ENCODE peak calls at places on chromosomes 12 and 14, in nine cellular contexts. One of them, this sample, is unnamed.

GRCh38 chr14:88834883-88835431 is 10.5 kb downstream of the TTC8 start:
- DNase-seq in GM23338: no peak
- DNase-seq in HL-60: no peak
- DNase-seq in SK-N-SH: no peak
- DNase-seq in A549: no peak
- DNase-seq in HCT116: no peak
- DNase-seq in GM12878: no peak
- DNase-seq in HepG2: no peak
- DNase-seq in K562: no peak
- DNase-seq in this sample: no peak

GRCh38 chr14:42671636-42672035 is 1065.0 kb downstream of the LRFN5 start:
- DNase-seq in GM23338: no peak
- DNase-seq in HL-60: no peak
- DNase-seq in SK-N-SH: no peak
- DNase-seq in A549: no peak
- DNase-seq in HCT116: no peak
- DNase-seq in GM12878: no peak
- DNase-seq in HepG2: no peak
- DNase-seq in K562: no peak
- DNase-seq in this sample: no peak

GRCh38 chr14:55814064-55814463 is 234.1 kb downstream of the KTN1 start:
- DNase-seq in GM23338: no peak
- DNase-seq in HL-60: no peak
- DNase-seq in SK-N-SH: no peak
- DNase-seq in A549: no peak
- DNase-seq in HCT116: no peak
- DNase-seq in GM12878: no peak
- DNase-seq in HepG2: no peak
- DNase-seq in K562: peak
- DNase-seq in this sample: no peak

GRCh38 chr12:21852251-21852650 is 77.7 kb upstream of the KCNJ8 start:
- DNase-seq in GM23338: no peak
- DNase-seq in HL-60: no peak
- DNase-seq in SK-N-SH: no peak
- DNase-seq in A549: no peak
- DNase-seq in HCT116: no peak
- DNase-seq in GM12878: no peak
- DNase-seq in HepG2: no peak
- DNase-seq in K562: no peak
- DNase-seq in this sample: no peak

GRCh38 chr14:52039124-52039815 is 29.6 kb downstream of the NID2 start:
- DNase-seq in GM23338: no peak
- DNase-seq in HL-60: no peak
- DNase-seq in SK-N-SH: no peak
- DNase-seq in A549: no peak
- DNase-seq in HCT116: no peak
- DNase-seq in GM12878: no peak
- DNase-seq in HepG2: no peak
- DNase-seq in K562: no peak
- DNase-seq in this sample: no peak

GRCh38 chr12:99381992-99382391 is 265.6 kb upstream of the GARIN6 start:
- DNase-seq in GM23338: no peak
- DNase-seq in HL-60: no peak
- DNase-seq in SK-N-SH: no peak
- DNase-seq in A549: no peak
- DNase-seq in HCT116: no peak
- DNase-seq in GM12878: peak
- DNase-seq in HepG2: no peak
- DNase-seq in K562: no peak
- DNase-seq in this sample: no peak

GRCh38 chr12:19750116-19750644 is 310.9 kb downstream of the AEBP2 start:
- DNase-seq in GM23338: no peak
- DNase-seq in HL-60: no peak
- DNase-seq in SK-N-SH: no peak
- DNase-seq in A549: no peak
- DNase-seq in HCT116: no peak
- DNase-seq in GM12878: no peak
- DNase-seq in HepG2: no peak
- DNase-seq in K562: no peak
- DNase-seq in this sample: no peak

GRCh38 chr12:96360550-96360949 is 39.7 kb downstream of the CDK17 start:
- DNase-seq in GM23338: no peak
- DNase-seq in HL-60: no peak
- DNase-seq in SK-N-SH: no peak
- DNase-seq in A549: no peak
- DNase-seq in HCT116: no peak
- DNase-seq in GM12878: no peak
- DNase-seq in HepG2: no peak
- DNase-seq in K562: no peak
- DNase-seq in this sample: no peak

GRCh38 chr12:9334026-9334692 is 126.0 kb upstream of the PZP start:
- DNase-seq in GM23338: no peak
- DNase-seq in HL-60: peak
- DNase-seq in SK-N-SH: no peak
- DNase-seq in A549: no peak
- DNase-seq in HCT116: no peak
- DNase-seq in GM12878: no peak
- DNase-seq in HepG2: peak
- DNase-seq in K562: no peak
- DNase-seq in this sample: no peak

GRCh38 chr12:53699673-53700015 is 23.8 kb upstream of the ATP5MC2 start:
- DNase-seq in GM23338: no peak
- DNase-seq in HL-60: no peak
- DNase-seq in SK-N-SH: no peak
- DNase-seq in A549: no peak
- DNase-seq in HCT116: no peak
- DNase-seq in GM12878: no peak
- DNase-seq in HepG2: no peak
- DNase-seq in K562: no peak
- DNase-seq in this sample: no peak

GRCh38 chr12:53700567-53700966 is 24.7 kb upstream of the ATP5MC2 start:
- DNase-seq in GM23338: no peak
- DNase-seq in HL-60: no peak
- DNase-seq in SK-N-SH: no peak
- DNase-seq in A549: no peak
- DNase-seq in HCT116: no peak
- DNase-seq in GM12878: no peak
- DNase-seq in HepG2: no peak
- DNase-seq in K562: no peak
- DNase-seq in this sample: no peak

GRCh38 chr12:53701518-53702264 is 25.6 kb downstream of the CALCOCO1 start:
- DNase-seq in GM23338: peak
- DNase-seq in HL-60: peak
- DNase-seq in SK-N-SH: peak
- DNase-seq in A549: peak
- DNase-seq in HCT116: peak
- DNase-seq in GM12878: peak
- DNase-seq in HepG2: peak
- DNase-seq in K562: peak
- DNase-seq in this sample: peak

GRCh38 chr12:53706080-53706479 is 21.2 kb downstream of the CALCOCO1 start:
- DNase-seq in GM23338: no peak
- DNase-seq in HL-60: no peak
- DNase-seq in SK-N-SH: no peak
- DNase-seq in A549: no peak
- DNase-seq in HCT116: no peak
- DNase-seq in GM12878: no peak
- DNase-seq in HepG2: no peak
- DNase-seq in K562: no peak
- DNase-seq in this sample: no peak

GRCh38 chr12:53703746-53704145 is 23.5 kb downstream of the CALCOCO1 start:
- DNase-seq in GM23338: no peak
- DNase-seq in HL-60: no peak
- DNase-seq in SK-N-SH: no peak
- DNase-seq in A549: no peak
- DNase-seq in HCT116: no peak
- DNase-seq in GM12878: no peak
- DNase-seq in HepG2: no peak
- DNase-seq in K562: no peak
- DNase-seq in this sample: no peak
- TF ChIP-seq REST in GM23338: no peak
- TF ChIP-seq REST in HL-60: no peak
- TF ChIP-seq REST in SK-N-SH: no peak
- TF ChIP-seq REST in A549: no peak
- TF ChIP-seq REST in HCT116: no peak
- TF ChIP-seq REST in GM12878: no peak
- TF ChIP-seq REST in HepG2: no peak
- TF ChIP-seq REST in K562: no peak
- TF ChIP-seq REST in this sample: no peak

GRCh38 chr14:40987481-40987880 is 619.2 kb upstream of the LRFN5 start:
- DNase-seq in GM23338: no peak
- DNase-seq in HL-60: no peak
- DNase-seq in SK-N-SH: no peak
- DNase-seq in A549: no peak
- DNase-seq in HCT116: no peak
- DNase-seq in GM12878: no peak
- DNase-seq in HepG2: no peak
- DNase-seq in K562: no peak
- DNase-seq in this sample: no peak
- TF ChIP-seq REST in GM23338: no peak
- TF ChIP-seq REST in HL-60: no peak
- TF ChIP-seq REST in SK-N-SH: no peak
- TF ChIP-seq REST in A549: no peak
- TF ChIP-seq REST in HCT116: no peak
- TF ChIP-seq REST in GM12878: no peak
- TF ChIP-seq REST in HepG2: no peak
- TF ChIP-seq REST in K562: no peak
- TF ChIP-seq REST in this sample: no peak

GRCh38 chr12:3101309-3102022 is 24.3 kb downstream of the TSPAN9 start:
- DNase-seq in GM23338: no peak
- DNase-seq in HL-60: no peak
- DNase-seq in SK-N-SH: no peak
- DNase-seq in A549: no peak
- DNase-seq in HCT116: no peak
- DNase-seq in GM12878: no peak
- DNase-seq in HepG2: no peak
- DNase-seq in K562: no peak
- DNase-seq in this sample: no peak

GRCh38 chr12:3097836-3098235 is 20.7 kb downstream of the TSPAN9 start:
- DNase-seq in GM23338: no peak
- DNase-seq in HL-60: no peak
- DNase-seq in SK-N-SH: peak
- DNase-seq in A549: no peak
- DNase-seq in HCT116: no peak
- DNase-seq in GM12878: no peak
- DNase-seq in HepG2: peak
- DNase-seq in K562: no peak
- DNase-seq in this sample: no peak

GRCh38 chr12:3099146-3099545 is 22.0 kb downstream of the TSPAN9 start:
- DNase-seq in GM23338: no peak
- DNase-seq in HL-60: no peak
- DNase-seq in SK-N-SH: no peak
- DNase-seq in A549: no peak
- DNase-seq in HCT116: no peak
- DNase-seq in GM12878: no peak
- DNase-seq in HepG2: no peak
- DNase-seq in K562: no peak
- DNase-seq in this sample: no peak

GRCh38 chr12:3098436-3098835 is 21.3 kb downstream of the TSPAN9 start:
- DNase-seq in GM23338: no peak
- DNase-seq in HL-60: no peak
- DNase-seq in SK-N-SH: no peak
- DNase-seq in A549: no peak
- DNase-seq in HCT116: no peak
- DNase-seq in GM12878: no peak
- DNase-seq in HepG2: no peak
- DNase-seq in K562: no peak
- DNase-seq in this sample: no peak

DNA sequence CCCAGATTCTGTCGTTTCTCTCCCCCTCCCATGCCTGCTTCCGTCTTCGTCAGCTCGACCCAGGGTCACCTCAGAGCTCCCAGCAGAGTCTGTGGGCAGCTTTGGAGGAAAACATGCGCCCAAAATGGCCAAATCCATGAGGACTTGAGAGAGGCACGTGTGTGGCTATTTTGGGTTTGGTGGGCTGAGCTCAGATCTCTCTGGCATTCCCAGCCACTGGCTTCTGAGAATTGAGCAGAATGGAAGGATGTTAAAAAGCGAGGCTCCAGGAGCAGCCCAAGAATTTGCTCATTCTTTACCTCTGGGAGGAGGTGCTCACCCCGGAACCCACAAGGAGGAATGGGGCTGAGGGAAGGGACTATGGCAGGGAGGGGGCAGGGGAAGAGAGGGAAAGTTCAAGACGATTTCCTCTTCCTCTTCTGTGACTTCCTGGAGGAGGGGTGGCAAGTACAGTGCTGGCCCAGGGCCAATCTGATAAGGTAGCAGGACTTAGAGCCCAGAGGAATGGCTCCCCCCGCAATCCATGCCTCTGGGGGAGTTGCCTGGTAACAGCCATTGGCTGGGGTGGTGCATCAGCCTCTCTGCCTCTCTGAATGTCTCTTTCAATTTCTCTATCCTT is 20.1 kb downstream of the TSPAN9 start:
- DNase-seq in GM23338: no peak
- DNase-seq in HL-60: no peak
- DNase-seq in SK-N-SH: peak
- DNase-seq in A549: no peak
- DNase-seq in HCT116: no peak
- DNase-seq in GM12878: no peak
- DNase-seq in HepG2: peak
- DNase-seq in K562: peak
- DNase-seq in this sample: no peak
- TF ChIP-seq REST in GM23338: no peak
- TF ChIP-seq REST in HL-60: no peak
- TF ChIP-seq REST in SK-N-SH: no peak
- TF ChIP-seq REST in A549: no peak
- TF ChIP-seq REST in HCT116: no peak
- TF ChIP-seq REST in GM12878: no peak
- TF ChIP-seq REST in HepG2: no peak
- TF ChIP-seq REST in K562: no peak
- TF ChIP-seq REST in this sample: no peak

GRCh38 chr12:77005699-77006098 is 59.7 kb downstream of the E2F7 start:
- DNase-seq in GM23338: no peak
- DNase-seq in HL-60: no peak
- DNase-seq in SK-N-SH: no peak
- DNase-seq in A549: no peak
- DNase-seq in HCT116: no peak
- DNase-seq in GM12878: no peak
- DNase-seq in HepG2: no peak
- DNase-seq in K562: no peak
- DNase-seq in this sample: no peak

GRCh38 chr12:77016621-77017020 is 48.7 kb downstream of the E2F7 start:
- DNase-seq in GM23338: no peak
- DNase-seq in HL-60: no peak
- DNase-seq in SK-N-SH: no peak
- DNase-seq in A549: no peak
- DNase-seq in HCT116: no peak
- DNase-seq in GM12878: no peak
- DNase-seq in HepG2: no peak
- DNase-seq in K562: no peak
- DNase-seq in this sample: no peak

GRCh38 chr12:77013091-77013490 is 52.3 kb downstream of the E2F7 start:
- DNase-seq in GM23338: no peak
- DNase-seq in HL-60: no peak
- DNase-seq in SK-N-SH: no peak
- DNase-seq in A549: no peak
- DNase-seq in HCT116: no peak
- DNase-seq in GM12878: no peak
- DNase-seq in HepG2: no peak
- DNase-seq in K562: no peak
- DNase-seq in this sample: no peak

GRCh38 chr12:77007476-77007875 is 57.9 kb downstream of the E2F7 start:
- DNase-seq in GM23338: no peak
- DNase-seq in HL-60: no peak
- DNase-seq in SK-N-SH: no peak
- DNase-seq in A549: no peak
- DNase-seq in HCT116: no peak
- DNase-seq in GM12878: no peak
- DNase-seq in HepG2: no peak
- DNase-seq in K562: no peak
- DNase-seq in this sample: no peak

GRCh38 chr12:77010637-77011548 is 54.5 kb downstream of the E2F7 start:
- DNase-seq in GM23338: peak
- DNase-seq in HL-60: peak
- DNase-seq in SK-N-SH: peak
- DNase-seq in A549: peak
- DNase-seq in HCT116: peak
- DNase-seq in GM12878: peak
- DNase-seq in HepG2: peak
- DNase-seq in K562: peak
- DNase-seq in this sample: peak
- TF ChIP-seq REST in GM23338: no peak
- TF ChIP-seq REST in HL-60: no peak
- TF ChIP-seq REST in SK-N-SH: no peak
- TF ChIP-seq REST in A549: no peak
- TF ChIP-seq REST in HCT116: no peak
- TF ChIP-seq REST in GM12878: no peak
- TF ChIP-seq REST in HepG2: no peak
- TF ChIP-seq REST in K562: no peak
- TF ChIP-seq REST in this sample: no peak

This sample was measured in Panc1.